ENCODE peak calls at places on chromosome 3, in six cellular contexts. O is MM.1S, B is mammary epithelial cell, H is HepG2, Y is fibroblast of lung, M is GM23248. F is an unnamed sample. For H3K79me2, the result is how much of the 10 kb centered on the place peaks cover.

GRCh38 chr3:176633511-176633910 is 563.8 kb downstream of the TBL1XR1 start:
- DNase-seq in H (no peak), O (no peak), B (no peak), M (no peak), Y (no peak), F (no peak)

GRCh38 chr3:158313344-158313927 is 203.5 kb downstream of the RSRC1 start:
- DNase-seq in Y (peak), M (peak), O (peak), H (peak), B (peak), F (no peak)

GRCh38 chr3:5051772-5052171 is 70.3 kb upstream of the ARL8B start:
- DNase-seq in O (no peak), Y (peak), M (peak), H (no peak), B (no peak), F (no peak)

GRCh38 chr3:38549957-38550840 is 54.1 kb downstream of the EXOG start:
- DNase-seq in M (no peak), O (no peak), Y (no peak), H (no peak), B (no peak), F (no peak)

GRCh38 chr3:14879161-14879888 is 60.6 kb downstream of the FGD5 start:
- DNase-seq in Y (no peak), B (no peak), H (no peak), O (no peak), M (no peak), F (no peak)

GRCh38 chr3:182704926-182705325 is 88.4 kb upstream of the ATP11B start:
- DNase-seq in O (no peak), H (no peak), B (no peak), Y (no peak), M (no peak), F (no peak)

GRCh38 chr3:69161587-69162196 is 39.3 kb upstream of the LMOD3 start:
- DNase-seq in Y (peak), B (peak), H (peak), O (peak), M (peak), F (peak)

GRCh38 chr3:127961124-127961523 is 46.1 kb downstream of the KBTBD12 start:
- DNase-seq in Y (no peak), H (no peak), B (no peak), O (no peak), M (no peak), F (no peak)

GRCh38 chr3:183579967-183580720 is 24.6 kb upstream of the KLHL6 start:
- DNase-seq in H (no peak), O (no peak), M (peak), B (no peak), Y (no peak), F (no peak)

GRCh38 chr3:184748219-184749135 is 36.6 kb upstream of the MAGEF1 start:
- DNase-seq in H (peak), B (peak), M (peak), Y (peak), O (peak), F (peak)

GRCh38 chr3:136835079-136835816 is 16.3 kb downstream of the SLC35G2 start:
- DNase-seq in O (no peak), M (peak), B (no peak), H (no peak), Y (no peak), F (no peak)

GRCh38 chr3:81837071-81837593 is 75.7 kb upstream of the GBE1 start:
- DNase-seq in H (no peak), B (no peak), O (no peak), Y (no peak), M (no peak), F (no peak)

GRCh38 chr3:158522737-158523136 is 48.3 kb upstream of the MLF1 start:
- DNase-seq in H (no peak), B (peak), M (peak), O (no peak), Y (peak), F (no peak)

GRCh38 chr3:23748398-23749110 is 57.2 kb upstream of the UBE2E1 start:
- DNase-seq in M (peak), O (no peak), Y (no peak), B (peak), H (no peak), F (peak)

GRCh38 chr3:183359036-183359435 is 69.4 kb downstream of the MCF2L2 start:
- DNase-seq in Y (no peak), B (no peak), H (no peak), O (no peak), M (peak), F (no peak)

GRCh38 chr3:101039285-101039684 is 46.1 kb upstream of the ABI3BP start:
- DNase-seq in O (no peak), Y (no peak), M (peak), H (no peak), B (peak), F (no peak)

GRCh38 chr3:115281697-115282685 is 134.9 kb upstream of the ZBTB20 start:
- DNase-seq in H (no peak), O (peak), Y (no peak), M (peak), B (no peak), F (no peak)

GRCh38 chr3:138327831-138328230 is 1.8 kb downstream of the NME9 start:
- DNase-seq in H (no peak), B (peak), Y (no peak), M (no peak), O (no peak), F (no peak)

GRCh38 chr3:138331143-138331894 is 1.7 kb upstream of the NME9 start:
- DNase-seq in M (peak), H (no peak), O (peak), B (no peak), Y (no peak), F (no peak)

GRCh38 chr3:138328341-138328740 is 1.3 kb downstream of the NME9 start:
- DNase-seq in O (peak), B (no peak), M (peak), Y (peak), H (no peak), F (no peak)

GRCh38 chr3:138329984-138330293 is 288 bp upstream of the NME9 start:
- DNase-seq in Y (no peak), H (no peak), O (no peak), B (no peak), M (no peak), F (no peak)

DNA sequence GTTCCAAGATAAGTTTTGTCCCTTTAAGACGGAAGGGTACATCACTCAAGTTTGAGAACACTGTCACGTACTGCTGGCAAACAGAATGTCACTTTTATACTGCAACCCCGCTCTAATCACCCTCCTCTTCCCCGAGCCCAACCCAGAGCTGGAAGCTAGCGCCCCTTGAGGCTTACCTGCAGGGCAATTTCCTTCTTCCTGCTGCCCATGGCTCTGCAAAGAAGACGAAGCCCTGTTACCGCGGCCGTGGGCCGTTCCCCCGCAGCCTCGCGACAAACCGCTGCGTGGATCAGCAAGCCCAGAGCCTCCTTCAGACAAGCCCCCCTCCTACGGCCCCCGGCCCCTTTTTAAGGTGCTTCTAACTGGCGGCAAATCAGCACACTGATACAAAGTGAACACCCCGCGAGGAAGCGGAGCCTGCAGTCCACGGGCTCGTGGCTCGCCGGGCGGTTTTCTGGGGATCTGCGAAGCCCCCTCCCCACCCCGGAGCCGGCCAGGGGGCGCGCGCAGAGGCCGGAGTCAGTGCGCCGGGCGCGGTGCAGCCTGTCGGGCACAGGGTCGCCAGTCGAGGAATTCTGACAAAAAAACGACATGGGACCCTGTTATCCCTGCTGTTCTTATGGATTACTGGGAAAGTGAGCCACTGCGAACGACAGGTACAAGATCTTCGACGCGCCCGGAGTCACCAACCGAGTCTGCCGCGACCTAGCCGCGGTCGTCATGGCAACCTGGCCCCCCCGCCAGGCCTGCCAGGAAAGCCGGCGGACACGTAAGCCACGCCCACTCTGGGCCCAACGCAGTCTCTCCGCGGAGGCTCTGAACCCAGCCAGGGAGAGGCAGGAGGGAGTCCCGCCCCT is at the start of gene NME9:
- DNase-seq in H (peak), Y (peak), M (peak), O (peak), B (peak), F (peak)
- TF ChIP-seq EZH2 in H (no peak), Y (no peak), M (no peak), O (no peak), B (no peak), F (no peak)

DNA sequence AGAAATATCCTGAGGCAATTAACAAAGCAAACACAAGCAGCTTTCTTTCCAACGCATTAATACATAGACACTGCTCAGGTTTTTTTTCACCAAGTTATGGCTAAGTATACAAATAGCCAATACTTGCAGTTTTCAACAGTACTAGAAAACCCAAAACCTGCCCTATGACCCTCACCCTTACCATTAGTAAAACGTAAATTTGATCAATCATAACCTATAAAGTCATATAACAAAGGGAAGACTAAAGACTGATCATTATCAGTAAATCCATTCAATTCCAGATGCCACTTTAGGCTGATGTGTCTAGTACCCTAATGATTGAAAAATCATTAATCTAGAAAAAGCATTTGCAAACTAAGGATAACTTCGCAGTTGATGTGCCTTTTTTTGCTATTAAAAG is 3.2 kb downstream of the SERP1 start:
- DNase-seq in M (no peak), O (no peak), H (no peak), Y (no peak), B (no peak), F (no peak)
- H3K79me2 ChIP-seq in M (half or more), O (half or more), H (half or more), Y (half or more), B (half or more), F (half or more)

GRCh38 chr3:187743195-187744141 is 1.8 kb downstream of the BCL6 start:
- DNase-seq in O (no peak), M (peak), Y (peak), H (no peak), B (peak), F (peak)
- TF ChIP-seq EZH2 in O (no peak), M (no peak), Y (no peak), H (no peak), B (no peak), F (no peak)

DNA sequence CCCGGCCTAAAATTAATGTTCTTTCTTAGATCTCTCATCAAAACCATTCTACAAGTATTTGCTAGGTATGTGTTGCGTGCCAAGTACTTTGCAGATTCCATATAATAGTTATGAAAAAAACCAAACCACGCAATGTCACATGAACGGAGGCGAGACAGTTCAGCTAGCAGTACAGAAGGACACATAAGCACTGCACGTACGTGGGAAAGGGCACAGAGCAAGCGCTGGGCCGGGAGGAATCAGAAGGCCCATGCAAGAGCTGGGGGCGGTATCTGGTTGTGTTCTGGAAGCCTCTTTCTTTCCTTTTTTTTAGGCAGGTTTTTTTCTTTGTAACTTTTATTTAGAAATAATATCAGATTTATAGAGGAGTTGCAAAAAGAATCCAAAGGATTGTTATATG is 11.3 kb downstream of the PDIA5 start:
- DNase-seq in H (no peak), M (no peak), Y (no peak), B (no peak), O (no peak), F (no peak)
- H3K79me2 ChIP-seq in H (half or more), M (half or more), Y (half or more), B (half or more), O (half or more), F (half or more)

DNA sequence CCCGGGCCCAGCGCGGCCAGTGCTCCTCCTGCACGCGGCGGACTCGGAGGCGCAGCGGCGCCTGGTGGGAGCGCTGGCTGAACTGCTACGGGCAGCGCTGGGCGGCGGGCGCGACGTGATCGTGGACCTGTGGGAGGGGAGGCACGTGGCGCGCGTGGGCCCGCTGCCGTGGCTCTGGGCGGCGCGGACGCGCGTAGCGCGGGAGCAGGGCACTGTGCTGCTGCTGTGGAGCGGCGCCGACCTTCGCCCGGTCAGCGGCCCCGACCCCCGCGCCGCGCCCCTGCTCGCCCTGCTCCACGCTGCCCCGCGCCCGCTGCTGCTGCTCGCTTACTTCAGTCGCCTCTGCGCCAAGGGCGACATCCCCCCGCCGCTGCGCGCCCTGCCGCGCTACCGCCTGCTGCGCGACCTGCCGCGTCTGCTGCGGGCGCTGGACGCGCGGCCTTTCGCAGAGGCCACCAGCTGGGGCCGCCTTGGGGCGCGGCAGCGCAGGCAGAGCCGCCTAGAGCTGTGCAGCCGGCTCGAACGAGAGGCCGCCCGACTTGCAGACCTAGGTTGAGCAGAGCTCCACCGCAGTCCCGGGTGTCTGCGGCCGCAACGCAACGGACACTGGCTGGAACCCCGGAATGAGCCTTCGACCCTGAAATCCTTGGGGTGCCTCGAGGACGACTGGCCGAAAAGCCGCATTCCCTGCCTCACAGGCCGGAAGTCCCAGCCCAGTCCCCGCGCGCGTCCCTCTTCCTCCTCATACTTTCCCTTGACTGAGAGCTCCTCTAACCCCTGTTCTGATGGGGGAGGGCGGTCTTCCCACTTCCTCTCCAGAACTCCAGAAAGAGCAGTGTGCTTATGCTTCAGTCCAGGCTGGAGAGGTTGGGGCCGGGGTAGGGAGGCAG is 1.4 kb upstream of the IL17RC start:
- DNase-seq in H (peak), O (peak), Y (peak), M (peak), B (no peak), F (no peak)
- TF ChIP-seq EZH2 in H (no peak), O (no peak), Y (no peak), M (no peak), B (no peak), F (no peak)